ENCODE peak calls at places on chromosomes 12 and 14, in nine cellular contexts. X is endothelial cell; G is fibroblast of the aortic adventitia; H is CD4-positive, alpha-beta T cell; C is stimulated activated CD4-positive, alpha-beta T cell treated with anti-CD3 and anti-CD28 coated beads, Interleukin-12 subunit alpha, Interleukin-12 subunit beta, amount 100 ng/mL, for 24 hours; M is choroid plexus epithelial cell; W is GM03348; Z is nucleus accumbens; F is brain microvascular endothelial cell. O is an unnamed sample.

GRCh38 chr12:125331342-125332052 is 266.3 kb downstream of the AACS start:
- DNase-seq in F (no peak), W (no peak), G (peak), Z (no peak), X (no peak), M (peak), C (no peak), H (no peak), O (no peak)

GRCh38 chr14:61466249-61466904 is 145.0 kb downstream of the PRKCH start:
- DNase-seq in X (no peak), W (peak), Z (no peak), C (no peak), H (no peak), G (peak), F (peak), M (peak), O (no peak)

GRCh38 chr14:20802341-20803084 is at the start of gene RNASE1:
- DNase-seq in F (no peak), G (peak), X (no peak), H (no peak), M (no peak), C (no peak), Z (peak), W (no peak), O (no peak)

GRCh38 chr14:72124171-72124570 is 191.9 kb downstream of the RGS6 start:
- DNase-seq in M (no peak), W (no peak), G (no peak), F (no peak), X (no peak), H (no peak), C (no peak), Z (no peak), O (no peak)

GRCh38 chr12:53980448-53981388 is 4.2 kb upstream of the HOXC10 start:
- DNase-seq in M (no peak), F (no peak), W (no peak), Z (no peak), G (no peak), X (no peak), H (no peak), C (no peak), O (no peak)

GRCh38 chr12:25819713-25820112 is 138.8 kb upstream of the RASSF8 start:
- DNase-seq in F (no peak), M (no peak), W (no peak), C (no peak), G (no peak), Z (no peak), H (no peak), X (no peak), O (no peak)

GRCh38 chr12:90899456-90900182 is 55.4 kb downstream of the CCER1 start:
- DNase-seq in X (no peak), G (no peak), M (peak), C (no peak), W (peak), F (no peak), H (no peak), Z (no peak), O (no peak)

GRCh38 chr14:103698380-103699260 is 16.6 kb downstream of the XRCC3 start:
- DNase-seq in C (no peak), X (no peak), Z (no peak), M (no peak), F (no peak), W (no peak), G (no peak), H (no peak), O (no peak)

GRCh38 chr12:47909839-47910465 is 5.2 kb upstream of the VDR start:
- DNase-seq in M (no peak), C (no peak), H (no peak), F (no peak), Z (no peak), W (no peak), G (no peak), X (no peak), O (no peak)

GRCh38 chr14:72740966-72741835 is 152.7 kb downstream of the DPF3 start:
- DNase-seq in X (no peak), G (no peak), F (no peak), C (no peak), M (no peak), W (no peak), H (no peak), Z (no peak), O (no peak)